ENCODE peak calls at places on chromosomes 6 and 20, in six cellular contexts. One of them, this sample, is unnamed.

GRCh38 chr6:34145161-34146020 is 496 bp downstream of the GRM4 start:
- DNase-seq in A549: peak
- DNase-seq in activated T-cell treated with anti-CD3 and anti-CD28 coated beads, Interleukin-2, amount 50 U/mL, for 72 hours: peak
- DNase-seq in AG10803: peak
- DNase-seq in AG08396: peak
- DNase-seq in adrenal gland: peak
- DNase-seq in this sample: peak

GRCh38 chr6:55496201-55496600 is 82.8 kb downstream of the HMGCLL1 start:
- DNase-seq in A549: no peak
- DNase-seq in activated T-cell treated with anti-CD3 and anti-CD28 coated beads, Interleukin-2, amount 50 U/mL, for 72 hours: no peak
- DNase-seq in AG10803: no peak
- DNase-seq in AG08396: no peak
- DNase-seq in adrenal gland: no peak
- DNase-seq in this sample: no peak

GRCh38 chr6:13926378-13926777 is 1.6 kb downstream of the RNF182 start:
- DNase-seq in A549: no peak
- DNase-seq in activated T-cell treated with anti-CD3 and anti-CD28 coated beads, Interleukin-2, amount 50 U/mL, for 72 hours: no peak
- DNase-seq in AG10803: no peak
- DNase-seq in AG08396: no peak
- DNase-seq in adrenal gland: no peak
- DNase-seq in this sample: no peak

GRCh38 chr20:2336471-2336870 is 40.7 kb downstream of the TGM3 start:
- DNase-seq in A549: no peak
- DNase-seq in activated T-cell treated with anti-CD3 and anti-CD28 coated beads, Interleukin-2, amount 50 U/mL, for 72 hours: no peak
- DNase-seq in AG10803: no peak
- DNase-seq in AG08396: no peak
- DNase-seq in adrenal gland: no peak
- DNase-seq in this sample: no peak

GRCh38 chr6:30399390-30400058 is 54.6 kb downstream of the RPP21 start:
- DNase-seq in A549: no peak
- DNase-seq in activated T-cell treated with anti-CD3 and anti-CD28 coated beads, Interleukin-2, amount 50 U/mL, for 72 hours: no peak
- DNase-seq in AG10803: peak
- DNase-seq in AG08396: no peak
- DNase-seq in adrenal gland: no peak
- DNase-seq in this sample: no peak

GRCh38 chr6:148934534-148934933 is 187.7 kb downstream of the UST start:
- DNase-seq in A549: no peak
- DNase-seq in activated T-cell treated with anti-CD3 and anti-CD28 coated beads, Interleukin-2, amount 50 U/mL, for 72 hours: no peak
- DNase-seq in AG10803: peak
- DNase-seq in AG08396: peak
- DNase-seq in adrenal gland: peak
- DNase-seq in this sample: no peak

GRCh38 chr6:106339334-106340029 is 13.9 kb upstream of the ATG5 start:
- DNase-seq in A549: peak
- DNase-seq in activated T-cell treated with anti-CD3 and anti-CD28 coated beads, Interleukin-2, amount 50 U/mL, for 72 hours: peak
- DNase-seq in AG10803: peak
- DNase-seq in AG08396: peak
- DNase-seq in adrenal gland: peak
- DNase-seq in this sample: peak

GRCh38 chr6:36904096-36904495 is 18.3 kb downstream of the C6orf89 start:
- DNase-seq in A549: no peak
- DNase-seq in activated T-cell treated with anti-CD3 and anti-CD28 coated beads, Interleukin-2, amount 50 U/mL, for 72 hours: no peak
- DNase-seq in AG10803: peak
- DNase-seq in AG08396: peak
- DNase-seq in adrenal gland: no peak
- DNase-seq in this sample: no peak

GRCh38 chr6:107274288-107274687 is 159.0 kb upstream of the BEND3 start:
- DNase-seq in A549: peak
- DNase-seq in activated T-cell treated with anti-CD3 and anti-CD28 coated beads, Interleukin-2, amount 50 U/mL, for 72 hours: no peak
- DNase-seq in AG10803: no peak
- DNase-seq in AG08396: no peak
- DNase-seq in adrenal gland: no peak
- DNase-seq in this sample: no peak

GRCh38 chr20:35902545-35902941 is 51.8 kb downstream of the SCAND1 start:
- DNase-seq in A549: no peak
- DNase-seq in activated T-cell treated with anti-CD3 and anti-CD28 coated beads, Interleukin-2, amount 50 U/mL, for 72 hours: no peak
- DNase-seq in AG10803: no peak
- DNase-seq in AG08396: no peak
- DNase-seq in adrenal gland: no peak
- DNase-seq in this sample: no peak

GRCh38 chr6:43698584-43699349 is 11.2 kb upstream of the MRPS18A start:
- DNase-seq in A549: peak
- DNase-seq in activated T-cell treated with anti-CD3 and anti-CD28 coated beads, Interleukin-2, amount 50 U/mL, for 72 hours: no peak
- DNase-seq in AG10803: peak
- DNase-seq in AG08396: peak
- DNase-seq in adrenal gland: peak
- DNase-seq in this sample: peak

GRCh38 chr20:6870559-6870958 is 103.1 kb downstream of the BMP2 start:
- DNase-seq in A549: no peak
- DNase-seq in activated T-cell treated with anti-CD3 and anti-CD28 coated beads, Interleukin-2, amount 50 U/mL, for 72 hours: no peak
- DNase-seq in AG10803: no peak
- DNase-seq in AG08396: no peak
- DNase-seq in adrenal gland: no peak
- DNase-seq in this sample: no peak

GRCh38 chr20:36315545-36316351 is 9.6 kb downstream of the DLGAP4 start:
- DNase-seq in A549: no peak
- DNase-seq in activated T-cell treated with anti-CD3 and anti-CD28 coated beads, Interleukin-2, amount 50 U/mL, for 72 hours: no peak
- DNase-seq in AG10803: no peak
- DNase-seq in AG08396: no peak
- DNase-seq in adrenal gland: peak
- DNase-seq in this sample: no peak

GRCh38 chr6:128767150-128767549 is 115.8 kb upstream of the LAMA2 start:
- DNase-seq in A549: no peak
- DNase-seq in activated T-cell treated with anti-CD3 and anti-CD28 coated beads, Interleukin-2, amount 50 U/mL, for 72 hours: no peak
- DNase-seq in AG10803: no peak
- DNase-seq in AG08396: no peak
- DNase-seq in adrenal gland: no peak
- DNase-seq in this sample: no peak

GRCh38 chr6:169363590-169363989 is 109.9 kb upstream of the THBS2 start:
- DNase-seq in A549: no peak
- DNase-seq in activated T-cell treated with anti-CD3 and anti-CD28 coated beads, Interleukin-2, amount 50 U/mL, for 72 hours: no peak
- DNase-seq in AG10803: peak
- DNase-seq in AG08396: peak
- DNase-seq in adrenal gland: peak
- DNase-seq in this sample: no peak

GRCh38 chr20:4555188-4555893 is 166.4 kb upstream of the PRND start:
- DNase-seq in A549: peak
- DNase-seq in activated T-cell treated with anti-CD3 and anti-CD28 coated beads, Interleukin-2, amount 50 U/mL, for 72 hours: no peak
- DNase-seq in AG10803: peak
- DNase-seq in AG08396: peak
- DNase-seq in adrenal gland: peak
- DNase-seq in this sample: no peak

GRCh38 chr6:124962617-124963415 is 579 bp downstream of the RNF217 start:
- DNase-seq in A549: peak
- DNase-seq in activated T-cell treated with anti-CD3 and anti-CD28 coated beads, Interleukin-2, amount 50 U/mL, for 72 hours: peak
- DNase-seq in AG10803: peak
- DNase-seq in AG08396: peak
- DNase-seq in adrenal gland: peak
- DNase-seq in this sample: peak

GRCh38 chr6:87078983-87079616 is 15.8 kb downstream of the CGA start:
- DNase-seq in A549: peak
- DNase-seq in activated T-cell treated with anti-CD3 and anti-CD28 coated beads, Interleukin-2, amount 50 U/mL, for 72 hours: peak
- DNase-seq in AG10803: peak
- DNase-seq in AG08396: peak
- DNase-seq in adrenal gland: peak
- DNase-seq in this sample: peak

GRCh38 chr20:46111028-46111835 is 6.9 kb upstream of the CD40 start:
- DNase-seq in A549: no peak
- DNase-seq in activated T-cell treated with anti-CD3 and anti-CD28 coated beads, Interleukin-2, amount 50 U/mL, for 72 hours: peak
- DNase-seq in AG10803: no peak
- DNase-seq in AG08396: no peak
- DNase-seq in adrenal gland: peak
- DNase-seq in this sample: no peak

GRCh38 chr6:151027295-151027747 is 161.8 kb downstream of the MTHFD1L start:
- DNase-seq in A549: peak
- DNase-seq in activated T-cell treated with anti-CD3 and anti-CD28 coated beads, Interleukin-2, amount 50 U/mL, for 72 hours: no peak
- DNase-seq in AG10803: no peak
- DNase-seq in AG08396: no peak
- DNase-seq in adrenal gland: no peak
- DNase-seq in this sample: no peak